ENCODE peak calls at places on chromosome 21, in four cellular contexts. C, Y, X and V are unnamed samples. For H3K9me3, the result is how much of the 10 kb centered on the place peaks cover.

GRCh38 chr21:39952265-39952664 is 85.0 kb downstream of the PCP4 start:
- DNase-seq in C (no peak), Y (no peak), X (no peak), V (no peak)

GRCh38 chr21:27831821-27832569 is 865.1 kb upstream of the ADAMTS5 start:
- DNase-seq in C (no peak), Y (no peak), X (no peak), V (no peak)

GRCh38 chr21:33801424-33802405 is 113.9 kb downstream of the ATP5PO start:
- DNase-seq in C (peak), Y (no peak), X (no peak), V (peak)

GRCh38 chr21:34558166-34558565 is 46.2 kb upstream of the KCNE1 start:
- DNase-seq in C (no peak), Y (no peak), X (no peak), V (no peak)

GRCh38 chr21:38080888-38081287 is 164.6 kb upstream of the KCNJ6 start:
- DNase-seq in C (no peak), Y (no peak), X (no peak), V (no peak)

GRCh38 chr21:9772348-9772672 is 749.1 kb upstream of the TPTE start:
- DNase-seq in C (no peak), Y (no peak), X (no peak), V (no peak)

GRCh38 chr21:17050156-17050555 is 462.7 kb upstream of the CXADR start:
- DNase-seq in C (no peak), Y (no peak), X (no peak), V (no peak)

GRCh38 chr21:42212261-42212660 is 6.7 kb upstream of the ABCG1 start:
- DNase-seq in C (no peak), Y (no peak), X (no peak), V (no peak)

GRCh38 chr21:38639782-38640750 is 141.8 kb upstream of the ERG start:
- DNase-seq in C (no peak), Y (no peak), X (no peak), V (no peak)

GRCh38 chr21:29436143-29436542 is 137.4 kb downstream of the BACH1 start:
- DNase-seq in C (no peak), Y (no peak), X (no peak), V (no peak)

GRCh38 chr21:36757246-36757645 is 58.3 kb downstream of the SIM2 start:
- DNase-seq in C (no peak), Y (no peak), X (no peak), V (no peak)

GRCh38 chr21:31201548-31201947 is 142.5 kb downstream of the TIAM1 start:
- DNase-seq in C (no peak), Y (peak), X (no peak), V (no peak)

GRCh38 chr21:25507522-25507921 is 99.8 kb downstream of the MRPL39 start:
- DNase-seq in C (no peak), Y (no peak), X (no peak), V (no peak)

GRCh38 chr21:28215214-28215954 is 777.3 kb downstream of the LTN1 start:
- DNase-seq in C (no peak), Y (no peak), X (no peak), V (no peak)

GRCh38 chr21:26710155-26710554 is 135.1 kb downstream of the ADAMTS1 start:
- DNase-seq in C (no peak), Y (no peak), X (no peak), V (no peak)

GRCh38 chr21:35368326-35368725 is 319.2 kb upstream of the RUNX1 start:
- DNase-seq in C (no peak), Y (no peak), X (no peak), V (no peak)

GRCh38 chr21:32779983-32780382 is 8.4 kb upstream of the PAXBP1 start:
- DNase-seq in C (no peak), Y (peak), X (no peak), V (no peak)

GRCh38 chr21:42461881-42462877 is 33.8 kb downstream of the RSPH1 start:
- DNase-seq in C (no peak), Y (no peak), X (no peak), V (no peak)

GRCh38 chr21:40373760-40374159 is 473.2 kb downstream of the DSCAM start:
- DNase-seq in C (no peak), Y (no peak), X (no peak), V (no peak)

GRCh38 chr21:36692125-36692843 is 6.6 kb upstream of the SIM2 start:
- DNase-seq in C (no peak), Y (no peak), X (no peak), V (no peak)

GRCh38 chr21:35404247-35404646 is 355.1 kb upstream of the RUNX1 start:
- DNase-seq in C (no peak), Y (no peak), X (no peak), V (no peak)

GRCh38 chr21:36491191-36491916 is 11.4 kb upstream of the CLDN14 start:
- DNase-seq in C (no peak), Y (no peak), X (no peak), V (peak)

GRCh38 chr21:42315296-42315891 is at the start of gene TFF3:
- DNase-seq in C (no peak), Y (no peak), X (no peak), V (no peak)

GRCh38 chr21:37675202-37675801 is 241.0 kb downstream of the KCNJ6 start:
- DNase-seq in C (peak), Y (no peak), X (peak), V (no peak)

GRCh38 chr21:15193937-15194336 is 129.1 kb upstream of the NRIP1 start:
- DNase-seq in C (no peak), Y (no peak), X (no peak), V (no peak)
- H3K9me3 ChIP-seq in C (under half), Y (under half), X (under half), V (under half)

GRCh38 chr21:45306832-45307571 is 19.3 kb upstream of the POFUT2 start:
- DNase-seq in C (no peak), Y (no peak), X (no peak), V (no peak)
- TF ChIP-seq POLR2AphosphoS5 in C (no peak), Y (no peak), X (no peak), V (no peak)

DNA sequence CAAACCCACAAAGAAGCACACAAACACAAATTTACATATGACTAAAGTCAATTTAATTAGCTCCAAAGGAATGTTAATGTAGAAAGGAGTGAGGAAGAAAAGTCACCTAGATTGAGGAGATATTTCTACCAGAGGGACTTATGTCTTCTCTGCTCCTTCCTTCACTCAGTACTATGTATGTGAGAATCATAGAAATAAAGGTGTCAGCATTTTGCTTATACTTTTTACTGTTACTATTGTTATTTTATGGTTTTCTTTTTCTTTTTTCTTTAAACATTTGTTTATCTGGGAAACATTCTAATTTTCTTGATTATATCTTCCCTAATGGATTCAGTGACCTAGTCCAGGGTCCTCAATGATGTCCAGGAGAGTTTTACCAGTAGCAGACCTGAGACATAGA is 511.9 kb upstream of the NCAM2 start:
- DNase-seq in C (no peak), Y (no peak), X (no peak), V (no peak)
- H3K9me3 ChIP-seq in C (under half), Y (under half), X (under half), V (under half)

DNA sequence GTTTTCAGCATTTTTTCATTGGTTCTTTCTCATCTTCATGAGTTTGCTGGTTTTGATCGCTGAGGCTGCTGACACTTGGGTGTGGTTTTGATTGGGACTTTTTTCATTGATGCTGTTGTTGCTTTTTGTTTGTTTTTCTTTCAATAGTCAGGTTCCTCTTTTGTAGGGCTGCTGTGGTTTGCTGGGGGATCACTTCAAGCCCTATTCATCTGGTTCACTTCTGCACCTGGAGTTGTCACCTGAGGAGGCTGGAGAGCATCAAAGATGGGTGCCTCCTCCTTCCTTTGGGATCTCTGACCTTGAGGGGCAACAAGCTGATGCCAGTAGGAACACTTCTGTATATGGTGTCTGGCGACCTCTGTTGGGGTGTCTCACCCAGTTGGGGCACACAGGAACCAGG is 1279.9 kb upstream of the TMPRSS15 start:
- DNase-seq in C (no peak), Y (no peak), X (no peak), V (no peak)
- TF ChIP-seq POLR2AphosphoS5 in C (no peak), Y (no peak), X (no peak), V (no peak)

GRCh38 chr21:21396424-21396823 is 398.2 kb downstream of the NCAM2 start:
- DNase-seq in C (no peak), Y (no peak), X (no peak), V (no peak)

GRCh38 chr21:21397464-21397863 is 399.3 kb downstream of the NCAM2 start:
- DNase-seq in C (no peak), Y (no peak), X (no peak), V (no peak)

GRCh38 chr21:21406918-21407317 is 408.7 kb downstream of the NCAM2 start:
- DNase-seq in C (no peak), Y (no peak), X (no peak), V (no peak)

GRCh38 chr21:21401444-21401843 is 403.2 kb downstream of the NCAM2 start:
- DNase-seq in C (no peak), Y (no peak), X (no peak), V (no peak)
- H3K9me3 ChIP-seq in C (under half), Y (under half), X (under half), V (under half)